ENCODE peak calls at places on chromosomes 12 and 14, in six cellular contexts. S is heart left ventricle, V is sigmoid colon, D is uterus, T is prostate gland, Y is suprapubic skin. Q is an unnamed sample.

GRCh38 chr14:95046711-95047681 is 110.3 kb downstream of the DICER1 start:
- DNase-seq in S (no peak), V (peak), D (peak), T (peak), Y (peak), Q (no peak)

GRCh38 chr12:116677202-116677651 is 60.6 kb downstream of the SPRING1 start:
- DNase-seq in S (no peak), V (no peak), D (no peak), T (no peak), Y (peak), Q (no peak)

GRCh38 chr14:59585891-59586554 is 9.4 kb upstream of the CCDC175 start:
- DNase-seq in S (no peak), V (no peak), D (no peak), T (no peak), Y (no peak), Q (no peak)

GRCh38 chr12:94596596-94596995 is 53.8 kb downstream of the TMCC3 start:
- DNase-seq in S (no peak), V (no peak), D (no peak), T (no peak), Y (no peak), Q (peak)

GRCh38 chr12:22334696-22335290 is at the start of gene ST8SIA1:
- DNase-seq in S (peak), V (peak), D (peak), T (peak), Y (peak), Q (peak)

GRCh38 chr14:65993103-65993502 is 493.1 kb upstream of the CCDC196 start:
- DNase-seq in S (no peak), V (no peak), D (no peak), T (no peak), Y (no peak), Q (no peak)

GRCh38 chr12:116454950-116455447 is 104.2 kb upstream of the MAP1LC3B2 start:
- DNase-seq in S (no peak), V (no peak), D (no peak), T (no peak), Y (no peak), Q (no peak)

GRCh38 chr14:54840336-54840735 is 62.3 kb downstream of the GCH1 start:
- DNase-seq in S (no peak), V (no peak), D (no peak), T (no peak), Y (no peak), Q (no peak)

GRCh38 chr14:68104518-68104917 is 284.9 kb downstream of the RAD51B start:
- DNase-seq in S (no peak), V (no peak), D (no peak), T (no peak), Y (no peak), Q (no peak)

GRCh38 chr12:68364893-68365725 is 32.9 kb upstream of the MDM1 start:
- DNase-seq in S (peak), V (peak), D (peak), T (peak), Y (peak), Q (peak)

GRCh38 chr14:49959822-49960408 is 67.0 kb downstream of the ARF6 start:
- DNase-seq in S (no peak), V (no peak), D (no peak), T (no peak), Y (no peak), Q (no peak)

GRCh38 chr14:75418779-75419768 is 8.7 kb upstream of the JDP2 start:
- DNase-seq in S (no peak), V (no peak), D (no peak), T (peak), Y (no peak), Q (peak)

GRCh38 chr14:28678887-28679286 is 87.7 kb upstream of the FOXG1 start:
- DNase-seq in S (no peak), V (no peak), D (no peak), T (no peak), Y (no peak), Q (no peak)

GRCh38 chr14:39768579-39768978 is 336.3 kb upstream of the FBXO33 start:
- DNase-seq in S (no peak), V (no peak), D (no peak), T (no peak), Y (no peak), Q (no peak)

GRCh38 chr12:62915130-62915529 is 19.8 kb downstream of the PPM1H start:
- DNase-seq in S (no peak), V (no peak), D (no peak), T (no peak), Y (no peak), Q (no peak)

GRCh38 chr12:42129595-42130204 is 15.0 kb downstream of the GXYLT1 start:
- DNase-seq in S (peak), V (no peak), D (peak), T (peak), Y (no peak), Q (no peak)

GRCh38 chr12:95848575-95849388 is 10.0 kb upstream of the SNRPF start:
- DNase-seq in S (no peak), V (no peak), D (no peak), T (peak), Y (no peak), Q (no peak)

GRCh38 chr12:16385779-16386646 is 38.6 kb downstream of the MGST1 start:
- DNase-seq in S (peak), V (peak), D (peak), T (no peak), Y (no peak), Q (no peak)

GRCh38 chr12:57428965-57429364 is 1.9 kb downstream of the R3HDM2 start:
- DNase-seq in S (no peak), V (no peak), D (peak), T (no peak), Y (no peak), Q (no peak)

GRCh38 chr12:98227162-98227561 is 288.2 kb upstream of the TMPO start:
- DNase-seq in S (no peak), V (no peak), D (no peak), T (no peak), Y (no peak), Q (no peak)

GRCh38 chr14:68664225-68664681 is 128.6 kb downstream of the ZFP36L1 start:
- DNase-seq in S (no peak), V (no peak), D (peak), T (no peak), Y (no peak), Q (no peak)

GRCh38 chr14:74905595-74906142 is 17.4 kb downstream of the RPS6KL1 start:
- DNase-seq in S (peak), V (peak), D (peak), T (peak), Y (peak), Q (peak)

GRCh38 chr12:89244536-89244935 is 107.8 kb downstream of the DUSP6 start:
- DNase-seq in S (no peak), V (no peak), D (no peak), T (no peak), Y (no peak), Q (no peak)

GRCh38 chr12:31217356-31218130 is 108.4 kb downstream of the SINHCAF start:
- DNase-seq in S (no peak), V (peak), D (no peak), T (no peak), Y (no peak), Q (no peak)

GRCh38 chr14:104230946-104231345 is 92.6 kb downstream of the KIF26A start:
- DNase-seq in S (no peak), V (no peak), D (no peak), T (no peak), Y (peak), Q (no peak)

GRCh38 chr14:43413094-43413493 is 1094.0 kb downstream of the FSCB start:
- DNase-seq in S (no peak), V (no peak), D (no peak), T (no peak), Y (no peak), Q (no peak)

GRCh38 chr14:32728957-32729356 is 209.7 kb upstream of the NPAS3 start:
- DNase-seq in S (no peak), V (no peak), D (no peak), T (no peak), Y (no peak), Q (no peak)

GRCh38 chr12:75564398-75564797 is 53.0 kb upstream of the KRR1 start:
- DNase-seq in S (no peak), V (no peak), D (no peak), T (no peak), Y (no peak), Q (no peak)

GRCh38 chr12:102300824-102301461 is 103.3 kb upstream of the PMCH start:
- DNase-seq in S (no peak), V (no peak), D (no peak), T (no peak), Y (no peak), Q (no peak)

GRCh38 chr12:7116196-7116595 is 7.2 kb upstream of the C1RL start:
- DNase-seq in S (no peak), V (peak), D (no peak), T (no peak), Y (peak), Q (no peak)

GRCh38 chr14:69037790-69038448 is 58.8 kb upstream of the ACTN1 start:
- DNase-seq in S (no peak), V (no peak), D (no peak), T (no peak), Y (no peak), Q (no peak)

GRCh38 chr12:106084048-106084671 is 54.6 kb downstream of the NUAK1 start:
- DNase-seq in S (no peak), V (no peak), D (no peak), T (no peak), Y (no peak), Q (no peak)

GRCh38 chr14:23160924-23161522 is 22.4 kb downstream of the SLC7A8 start:
- DNase-seq in S (no peak), V (no peak), D (peak), T (peak), Y (peak), Q (peak)

GRCh38 chr14:85195872-85196477 is 334.0 kb upstream of the FLRT2 start:
- DNase-seq in S (no peak), V (no peak), D (no peak), T (no peak), Y (no peak), Q (no peak)

GRCh38 chr12:7352661-7353060 is 48.8 kb downstream of the ACSM4 start:
- DNase-seq in S (no peak), V (no peak), D (no peak), T (no peak), Y (no peak), Q (no peak)

GRCh38 chr12:3247596-3248270 is 170.6 kb downstream of the TSPAN9 start:
- DNase-seq in S (no peak), V (no peak), D (no peak), T (no peak), Y (no peak), Q (no peak)
- H3K27ac ChIP-seq in S (no peak), V (no peak), D (no peak), T (no peak), Y (no peak), Q (no peak)

GRCh38 chr12:916712-917445 is 32.6 kb downstream of the RAD52 start:
- DNase-seq in S (no peak), V (no peak), D (no peak), T (no peak), Y (no peak), Q (no peak)
- H3K4me3 ChIP-seq in S (no peak), V (no peak), D (no peak), T (no peak), Y (no peak), Q (no peak)

GRCh38 chr12:12022306-12022931 is 48.3 kb upstream of the BCL2L14 start:
- DNase-seq in S (no peak), V (peak), D (no peak), T (no peak), Y (peak), Q (no peak)
- TF ChIP-seq POLR2A in S (no peak), V (no peak), D (no peak), T (no peak), Y (no peak), Q (no peak)

DNA sequence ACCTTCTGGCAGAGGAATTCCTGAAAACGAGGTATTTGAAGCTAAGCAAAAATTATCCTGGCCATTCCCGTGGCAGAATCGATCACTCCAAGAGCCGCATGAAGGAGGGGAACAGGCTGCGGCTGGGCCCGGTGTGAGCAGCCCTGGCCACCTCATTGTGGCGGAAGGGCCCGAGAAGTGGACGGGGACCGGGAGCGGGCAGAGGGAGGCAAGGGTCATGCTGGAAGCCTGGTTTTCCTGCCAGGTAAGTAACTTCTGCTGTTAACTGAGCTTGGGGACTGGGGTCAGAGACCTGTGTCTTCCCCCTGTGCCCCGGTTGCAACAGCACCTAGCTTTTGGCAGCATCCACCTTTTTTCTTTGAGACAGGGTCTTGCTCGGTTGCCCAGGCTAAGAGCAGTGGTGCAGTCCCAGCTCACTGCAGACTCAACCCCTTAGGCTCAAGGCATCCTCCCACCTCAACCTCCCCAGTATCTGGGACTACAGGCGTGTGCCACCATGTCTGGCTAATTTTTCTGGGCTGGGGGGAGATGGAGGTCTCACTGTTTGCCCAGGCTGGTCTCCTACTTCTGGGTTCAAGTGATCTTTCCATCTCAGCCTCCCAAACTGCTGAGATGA is 173.9 kb upstream of the MYL2 start:
- DNase-seq in S (no peak), V (no peak), D (no peak), T (no peak), Y (no peak), Q (no peak)
- H3K27ac ChIP-seq in S (no peak), V (no peak), D (no peak), T (peak), Y (no peak), Q (no peak)